ENCODE peak calls at places on chromosomes 7 and 10, in nine cellular contexts. V, O, C, P, R, S, D, X and Y are unnamed samples.

GRCh38 chr10:49174926-49175500 is 13.2 kb downstream of the TMEM273 start:
- DNase-seq in P (no peak), O (no peak), R (no peak), X (no peak), C (no peak), S (peak; percentile 34), V (no peak), D (peak; percentile 39), Y (no peak)

GRCh38 chr7:129779602-129780256 is 168.2 kb downstream of the NRF1 start:
- DNase-seq in C (no peak), V (peak; percentile 86), P (peak; percentile 99), O (no peak), R (no peak), S (peak; percentile 82), X (peak; percentile 61), D (no peak), Y (peak; percentile 94)

GRCh38 chr7:149635561-149636329 is 137.6 kb downstream of the ZNF467 start:
- DNase-seq in O (peak; percentile 92), D (no peak), V (no peak), X (no peak), S (no peak), P (no peak), C (no peak), R (no peak), Y (peak; percentile 77)

GRCh38 chr7:150727381-150727780 is 9.8 kb upstream of the GIMAP5 start:
- DNase-seq in X (no peak), P (no peak), R (no peak), D (no peak), C (no peak), S (peak; percentile 43), V (no peak), O (no peak), Y (no peak)

GRCh38 chr7:132580717-132581285 is 4.5 kb upstream of the PLXNA4 start:
- DNase-seq in C (peak; percentile 72), R (peak; percentile 64), P (peak; percentile 78), D (peak; percentile 52), S (peak; percentile 89), O (peak; percentile 88), X (peak; percentile 62), V (peak; percentile 84), Y (peak; percentile 92)

GRCh38 chr7:81260152-81260551 is 341.3 kb upstream of the SEMA3C start:
- DNase-seq in V (no peak), X (no peak), O (no peak), R (peak; percentile 7), S (no peak), C (no peak), P (no peak), D (no peak), Y (no peak)

GRCh38 chr7:31437466-31437865 is 76.4 kb upstream of the ITPRID1 start:
- DNase-seq in D (peak; percentile 18), S (no peak), X (no peak), C (no peak), V (no peak), O (no peak), P (no peak), R (no peak), Y (no peak)

GRCh38 chr7:38000272-38000671 is 79.8 kb downstream of the EPDR1 start:
- DNase-seq in V (no peak), C (peak; percentile 54), P (no peak), D (no peak), R (no peak), X (no peak), O (no peak), S (no peak), Y (no peak)

GRCh38 chr10:51421853-51422252 is 277.5 kb downstream of the CSTF2T start:
- DNase-seq in C (peak; percentile 10), D (no peak), R (peak; percentile 10), V (no peak), X (no peak), S (no peak), P (no peak), O (no peak), Y (no peak)
- H2AFZ ChIP-seq in C (no peak overlapping the region), D (no peak overlapping the region), R (no peak overlapping the region), V (no peak overlapping the region), X (no peak overlapping the region), S (no peak overlapping the region), P (no peak overlapping the region), O (no peak overlapping the region), Y (no peak overlapping the region)

GRCh38 chr7:138645284-138645683 is 55.9 kb downstream of the SVOPL start:
- DNase-seq in C (no peak), D (no peak), O (peak; percentile 71), P (no peak), S (no peak), X (no peak), V (peak; percentile 34), R (no peak), Y (peak; percentile 76)
- H3K27me3 ChIP-seq in C (no peaks in the 10 kb centered on the region), D (no peaks in the 10 kb centered on the region), O (no peaks in the 10 kb centered on the region), P (peaks cover 32% of the 10 kb centered on the region), S (no peaks in the 10 kb centered on the region), X (no peaks in the 10 kb centered on the region), V (no peaks in the 10 kb centered on the region), R (no peaks in the 10 kb centered on the region), Y (no peaks in the 10 kb centered on the region)

GRCh38 chr10:132422931-132423813 is 26.2 kb downstream of the PWWP2B start:
- DNase-seq in X (no peak), D (no peak), P (no peak), S (no peak), R (no peak), V (no peak), C (no peak), O (no peak), Y (no peak)
- H2AFZ ChIP-seq in X (no peak overlapping the region), D (no peak overlapping the region), P (no peak overlapping the region), S (no peak overlapping the region), R (peak overlapping the region; percentile 53), V (no peak overlapping the region), C (no peak overlapping the region), O (no peak overlapping the region), Y (no peak overlapping the region)

DNA sequence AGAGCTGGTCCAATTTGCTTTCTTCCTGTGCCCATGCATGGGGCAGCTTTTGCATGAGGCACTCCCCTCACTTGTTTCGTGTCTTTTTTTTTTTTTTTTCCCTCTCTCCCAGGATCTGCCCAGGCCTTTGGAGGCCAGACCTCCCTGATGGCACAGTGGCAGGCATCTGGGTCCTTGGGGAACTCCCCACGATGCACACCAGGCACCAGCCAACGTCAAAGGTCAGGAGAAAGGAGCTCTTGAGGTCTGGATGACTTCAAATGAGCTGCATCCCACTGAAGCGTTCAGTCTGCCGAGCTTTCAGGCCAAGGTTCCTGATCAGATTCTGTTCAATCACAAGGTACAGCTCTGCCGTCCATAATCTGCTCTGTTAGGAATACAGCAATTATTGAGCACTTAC is 97.2 kb upstream of the CARD11 start:
- DNase-seq in D (no peak), P (no peak), S (no peak), O (no peak), V (no peak), C (no peak), R (no peak), X (no peak), Y (no peak)
- H3K27me3 ChIP-seq in D (no peaks in the 10 kb centered on the region), P (peaks cover 48% of the 10 kb centered on the region), S (no peaks in the 10 kb centered on the region), O (no peaks in the 10 kb centered on the region), V (no peaks in the 10 kb centered on the region), C (no peaks in the 10 kb centered on the region), R (peaks cover 3% of the 10 kb centered on the region), X (no peaks in the 10 kb centered on the region), Y (no peaks in the 10 kb centered on the region)

GRCh38 chr7:90238583-90238982 is 6.4 kb upstream of the CFAP69 start:
- DNase-seq in S (no peak), P (no peak), X (no peak), C (no peak), V (no peak), O (no peak), D (no peak), R (no peak), Y (no peak)

GRCh38 chr7:90238017-90238416 is 7.0 kb upstream of the CFAP69 start:
- DNase-seq in D (no peak), C (no peak), S (no peak), X (no peak), R (no peak), V (no peak), O (no peak), P (no peak), Y (no peak)

GRCh38 chr7:90236890-90237289 is 8.1 kb upstream of the CFAP69 start:
- DNase-seq in V (no peak), S (no peak), O (no peak), D (no peak), R (no peak), X (no peak), P (no peak), C (no peak), Y (no peak)

GRCh38 chr7:90239050-90239449 is 5.9 kb upstream of the CFAP69 start:
- DNase-seq in R (no peak), X (no peak), O (no peak), V (no peak), P (no peak), D (no peak), S (no peak), C (no peak), Y (no peak)

GRCh38 chr7:90239625-90240228 is 5.2 kb upstream of the CFAP69 start:
- DNase-seq in X (no peak), C (no peak), O (no peak), S (no peak), V (no peak), D (no peak), R (no peak), P (no peak), Y (no peak)
- H2AFZ ChIP-seq in X (no peak overlapping the region), C (no peak overlapping the region), O (no peak overlapping the region), S (no peak overlapping the region), V (peak overlapping the region; percentile 65), D (no peak overlapping the region), R (no peak overlapping the region), P (peak overlapping the region; percentile 82), Y (no peak overlapping the region)

DNA sequence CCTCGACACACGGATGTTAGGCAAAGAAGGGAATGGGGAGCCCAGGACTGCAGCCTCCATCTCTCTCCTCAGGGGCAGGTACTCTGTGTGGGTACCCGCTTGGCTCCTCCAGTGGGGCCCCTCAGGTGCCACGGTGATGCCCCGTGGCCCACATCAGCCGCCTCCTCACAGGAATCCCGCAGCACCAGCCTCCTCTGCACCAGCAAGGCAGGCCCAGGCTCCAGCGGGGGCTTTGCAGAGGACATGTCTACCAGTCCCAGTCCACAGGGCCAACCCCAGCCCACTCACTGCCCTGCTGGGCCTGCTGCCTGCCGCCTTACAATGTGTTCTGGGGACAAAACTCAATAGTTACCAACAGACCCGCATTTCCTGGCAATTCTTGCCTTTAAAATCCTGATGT is 61.6 kb upstream of the ADGRA1 start:
- DNase-seq in R (no peak), S (no peak), P (no peak), D (no peak), X (no peak), V (no peak), C (no peak), O (no peak), Y (no peak)
- H3K27me3 ChIP-seq in R (peaks cover 6% of the 10 kb centered on the region), S (no peaks in the 10 kb centered on the region), P (peaks cover 75% of the 10 kb centered on the region), D (peaks cover 86% of the 10 kb centered on the region), X (no peaks in the 10 kb centered on the region), V (no peaks in the 10 kb centered on the region), C (no peaks in the 10 kb centered on the region), O (no peaks in the 10 kb centered on the region), Y (no peaks in the 10 kb centered on the region)

GRCh38 chr7:152667900-152668440 is 8.0 kb downstream of the XRCC2 start:
- DNase-seq in R (no peak), O (no peak), D (no peak), S (no peak), V (no peak), P (no peak), X (no peak), C (no peak), Y (no peak)
- H2AFZ ChIP-seq in R (no peak overlapping the region), O (no peak overlapping the region), D (no peak overlapping the region), S (no peak overlapping the region), V (no peak overlapping the region), P (no peak overlapping the region), X (no peak overlapping the region), C (no peak overlapping the region), Y (no peak overlapping the region)